ENCODE peak calls at places on chromosomes 3 and 15, in four cellular contexts. D is GM13977, M is activated T-helper 1 cell treated with Interleukin-2 at 50 U/mL for 16 hours, X is COLO829. A is an unnamed sample.

GRCh38 chr15:69952210-69952555 is 145.5 kb downstream of the TLE3 start:
- DNase-seq in X (no peak), M (no peak), D (no peak), A (no peak)

GRCh38 chr3:32969656-32970055 is 18.2 kb downstream of the CCR4 start:
- DNase-seq in X (no peak), D (no peak), M (no peak), A (no peak)

GRCh38 chr15:92886815-92887214 is 13.3 kb upstream of the CHD2 start:
- DNase-seq in D (no peak), X (no peak), M (no peak), A (no peak)

GRCh38 chr3:23762214-23763039 is 43.3 kb upstream of the UBE2E1 start:
- DNase-seq in D (peak), X (no peak), M (no peak), A (no peak)

GRCh38 chr15:40927497-40928346 is 1.4 kb upstream of the DLL4 start:
- DNase-seq in D (peak), M (no peak), X (no peak), A (no peak)

GRCh38 chr3:126955004-126955790 is 27.7 kb upstream of the PLXNA1 start:
- DNase-seq in D (peak), X (no peak), M (no peak), A (no peak)

GRCh38 chr3:55904716-55905115 is 417.6 kb upstream of the WNT5A start:
- DNase-seq in X (no peak), M (no peak), D (no peak), A (no peak)

GRCh38 chr15:68650901-68651709 is 72.3 kb downstream of the CORO2B start:
- DNase-seq in D (peak), M (peak), X (no peak), A (peak)

GRCh38 chr15:70875001-70875782 is 17.0 kb downstream of the THAP10 start:
- DNase-seq in D (peak), X (no peak), M (no peak), A (no peak)

GRCh38 chr3:38371541-38372213 is 25.1 kb downstream of the XYLB start:
- DNase-seq in M (no peak), X (no peak), D (no peak), A (no peak)

GRCh38 chr3:156725706-156726105 is 51.3 kb downstream of the TIPARP start:
- DNase-seq in M (no peak), X (no peak), D (no peak), A (no peak)

GRCh38 chr3:113124256-113124830 is 87.0 kb upstream of the BOC start:
- DNase-seq in D (no peak), X (no peak), M (no peak), A (no peak)

GRCh38 chr3:51538459-51539290 is at the start of gene RAD54L2:
- DNase-seq in X (peak), M (peak), D (peak), A (peak)

GRCh38 chr15:83919319-83919830 is 265.5 kb downstream of the ADAMTSL3 start:
- DNase-seq in X (peak), M (no peak), D (peak), A (no peak)

GRCh38 chr3:75321060-75321459 is 343.1 kb upstream of the FRG2C start:
- DNase-seq in M (no peak), D (no peak), X (no peak), A (no peak)

GRCh38 chr3:44983413-44984040 is 7.5 kb downstream of the EXOSC7 start:
- DNase-seq in X (no peak), M (no peak), D (no peak), A (no peak)

GRCh38 chr3:97938444-97938843 is 33.8 kb downstream of the RIOX2 start:
- DNase-seq in D (no peak), M (no peak), X (no peak), A (no peak)

GRCh38 chr3:158991146-158991705 is 189.4 kb downstream of the MFSD1 start:
- DNase-seq in X (no peak), M (no peak), D (no peak), A (no peak)

GRCh38 chr3:115800489-115801080 is 177.3 kb downstream of the GAP43 start:
- DNase-seq in D (no peak), X (peak), M (no peak), A (no peak)

GRCh38 chr3:186600896-186601295 is 12.0 kb upstream of the AHSG start:
- DNase-seq in X (no peak), M (no peak), D (no peak), A (no peak)

GRCh38 chr3:89098173-89098572 is 9.2 kb upstream of the EPHA3 start:
- DNase-seq in X (no peak), M (no peak), D (no peak), A (no peak)

A was measured in stimulated activated effector memory CD8-positive, alpha-beta T cell treated with anti-CD3 and anti-CD28 coated beads, Interleukin-12 subunit alpha, Interleukin-12 subunit beta, amount 100 ng/mL, for 72 hours.